ENCODE peak calls at places on chromosome 22, in nine cellular contexts. One of them, this sample, is unnamed.

GRCh38 chr22:47627561-47628253 is 865.3 kb downstream of the TBC1D22A start:
- DNase-seq in mammary epithelial cell: no peak
- DNase-seq in mesenchymal stem cell: no peak
- DNase-seq in heart left ventricle: no peak
- DNase-seq in vagina: no peak
- DNase-seq in thoracic aorta: no peak
- DNase-seq in mesendoderm: peak; percentile 26
- DNase-seq in mucosa of descending colon: no peak
- DNase-seq in bronchial epithelial cell: peak; percentile 11
- DNase-seq in this sample: no peak

GRCh38 chr22:47144791-47145425 is 382.5 kb downstream of the TBC1D22A start:
- DNase-seq in mammary epithelial cell: no peak
- DNase-seq in mesenchymal stem cell: no peak
- DNase-seq in heart left ventricle: no peak
- DNase-seq in vagina: no peak
- DNase-seq in thoracic aorta: no peak
- DNase-seq in mesendoderm: no peak
- DNase-seq in mucosa of descending colon: no peak
- DNase-seq in bronchial epithelial cell: no peak
- DNase-seq in this sample: no peak

GRCh38 chr22:40027191-40028097 is 32.7 kb downstream of the FAM83F start:
- DNase-seq in mammary epithelial cell: no peak
- DNase-seq in mesenchymal stem cell: no peak
- DNase-seq in heart left ventricle: no peak
- DNase-seq in vagina: no peak
- DNase-seq in thoracic aorta: no peak
- DNase-seq in mesendoderm: no peak
- DNase-seq in mucosa of descending colon: no peak
- DNase-seq in bronchial epithelial cell: no peak
- DNase-seq in this sample: no peak

GRCh38 chr22:45359627-45360026 is 49.9 kb downstream of the FAM118A start:
- DNase-seq in mammary epithelial cell: no peak
- DNase-seq in mesenchymal stem cell: no peak
- DNase-seq in heart left ventricle: no peak
- DNase-seq in vagina: no peak
- DNase-seq in thoracic aorta: no peak
- DNase-seq in mesendoderm: no peak
- DNase-seq in mucosa of descending colon: no peak
- DNase-seq in bronchial epithelial cell: no peak
- DNase-seq in this sample: no peak

GRCh38 chr22:48715511-48715910 is 1112.2 kb downstream of the BRD1 start:
- DNase-seq in mammary epithelial cell: no peak
- DNase-seq in mesenchymal stem cell: no peak
- DNase-seq in heart left ventricle: no peak
- DNase-seq in vagina: no peak
- DNase-seq in thoracic aorta: no peak
- DNase-seq in mesendoderm: no peak
- DNase-seq in mucosa of descending colon: no peak
- DNase-seq in bronchial epithelial cell: no peak
- DNase-seq in this sample: no peak

GRCh38 chr22:32183625-32184024 is 21.2 kb downstream of the RFPL2 start:
- DNase-seq in mammary epithelial cell: no peak
- DNase-seq in mesenchymal stem cell: no peak
- DNase-seq in heart left ventricle: no peak
- DNase-seq in vagina: no peak
- DNase-seq in thoracic aorta: no peak
- DNase-seq in mesendoderm: no peak
- DNase-seq in mucosa of descending colon: no peak
- DNase-seq in bronchial epithelial cell: no peak
- DNase-seq in this sample: no peak

GRCh38 chr22:46051646-46052045 is 74.7 kb upstream of the WNT7B start:
- DNase-seq in mammary epithelial cell: no peak
- DNase-seq in mesenchymal stem cell: no peak
- DNase-seq in heart left ventricle: no peak
- DNase-seq in vagina: no peak
- DNase-seq in thoracic aorta: no peak
- DNase-seq in mesendoderm: no peak
- DNase-seq in mucosa of descending colon: peak; percentile 23
- DNase-seq in bronchial epithelial cell: no peak
- DNase-seq in this sample: peak; percentile 10

GRCh38 chr22:48665286-48666010 is 1162.2 kb downstream of the BRD1 start:
- DNase-seq in mammary epithelial cell: no peak
- DNase-seq in mesenchymal stem cell: no peak
- DNase-seq in heart left ventricle: no peak
- DNase-seq in vagina: no peak
- DNase-seq in thoracic aorta: no peak
- DNase-seq in mesendoderm: no peak
- DNase-seq in mucosa of descending colon: no peak
- DNase-seq in bronchial epithelial cell: no peak
- DNase-seq in this sample: no peak

GRCh38 chr22:46595545-46595944 is 24.6 kb upstream of the GRAMD4 start:
- DNase-seq in mammary epithelial cell: no peak
- DNase-seq in mesenchymal stem cell: no peak
- DNase-seq in heart left ventricle: peak; percentile 20
- DNase-seq in vagina: no peak
- DNase-seq in thoracic aorta: no peak
- DNase-seq in mesendoderm: no peak
- DNase-seq in mucosa of descending colon: no peak
- DNase-seq in bronchial epithelial cell: no peak
- DNase-seq in this sample: no peak

GRCh38 chr22:30754971-30755759 is 60.5 kb downstream of the OSBP2 start:
- DNase-seq in mammary epithelial cell: peak; percentile 65
- DNase-seq in mesenchymal stem cell: peak; percentile 77
- DNase-seq in heart left ventricle: peak; percentile 45
- DNase-seq in vagina: no peak
- DNase-seq in thoracic aorta: no peak
- DNase-seq in mesendoderm: peak; percentile 86
- DNase-seq in mucosa of descending colon: no peak
- DNase-seq in bronchial epithelial cell: peak; percentile 73
- DNase-seq in this sample: peak; percentile 21

GRCh38 chr22:37161442-37161841 is 11.7 kb upstream of the IL2RB start:
- DNase-seq in mammary epithelial cell: no peak
- DNase-seq in mesenchymal stem cell: peak; percentile 26
- DNase-seq in heart left ventricle: no peak
- DNase-seq in vagina: no peak
- DNase-seq in thoracic aorta: no peak
- DNase-seq in mesendoderm: peak; percentile 64
- DNase-seq in mucosa of descending colon: peak; percentile 38
- DNase-seq in bronchial epithelial cell: no peak
- DNase-seq in this sample: no peak

GRCh38 chr22:19376247-19376646 is 55.3 kb downstream of the HIRA start:
- DNase-seq in mammary epithelial cell: no peak
- DNase-seq in mesenchymal stem cell: no peak
- DNase-seq in heart left ventricle: no peak
- DNase-seq in vagina: no peak
- DNase-seq in thoracic aorta: no peak
- DNase-seq in mesendoderm: no peak
- DNase-seq in mucosa of descending colon: no peak
- DNase-seq in bronchial epithelial cell: no peak
- DNase-seq in this sample: no peak

GRCh38 chr22:38751422-38752346 is 4.1 kb downstream of the SUN2 start:
- DNase-seq in mammary epithelial cell: peak; percentile 87
- DNase-seq in mesenchymal stem cell: no peak
- DNase-seq in heart left ventricle: peak; percentile 64
- DNase-seq in vagina: no peak
- DNase-seq in thoracic aorta: no peak
- DNase-seq in mesendoderm: no peak
- DNase-seq in mucosa of descending colon: peak; percentile 90
- DNase-seq in bronchial epithelial cell: peak; percentile 50
- DNase-seq in this sample: peak; percentile 41

GRCh38 chr22:26404851-26405357 is 24.2 kb upstream of the ASPHD2 start:
- DNase-seq in mammary epithelial cell: no peak
- DNase-seq in mesenchymal stem cell: no peak
- DNase-seq in heart left ventricle: no peak
- DNase-seq in vagina: no peak
- DNase-seq in thoracic aorta: no peak
- DNase-seq in mesendoderm: peak; percentile 93
- DNase-seq in mucosa of descending colon: no peak
- DNase-seq in bronchial epithelial cell: no peak
- DNase-seq in this sample: no peak
- H3K4me3 ChIP-seq in mammary epithelial cell: no peak overlapping the region
- H3K4me3 ChIP-seq in mesenchymal stem cell: no peak overlapping the region
- H3K4me3 ChIP-seq in heart left ventricle: no peak overlapping the region
- H3K4me3 ChIP-seq in vagina: no peak overlapping the region
- H3K4me3 ChIP-seq in thoracic aorta: no peak overlapping the region
- H3K4me3 ChIP-seq in mesendoderm: no peak overlapping the region
- H3K4me3 ChIP-seq in mucosa of descending colon: no peak overlapping the region
- H3K4me3 ChIP-seq in bronchial epithelial cell: no peak overlapping the region
- H3K4me3 ChIP-seq in this sample: no peak overlapping the region

GRCh38 chr22:42500164-42500835 is 19.3 kb downstream of the RRP7A start:
- DNase-seq in mammary epithelial cell: peak; percentile 71
- DNase-seq in mesenchymal stem cell: peak; percentile 61
- DNase-seq in heart left ventricle: peak; percentile 87
- DNase-seq in vagina: no peak
- DNase-seq in thoracic aorta: no peak
- DNase-seq in mesendoderm: peak; percentile 91
- DNase-seq in mucosa of descending colon: peak; percentile 93
- DNase-seq in bronchial epithelial cell: peak; percentile 37
- DNase-seq in this sample: peak; percentile 82
- H3K4me3 ChIP-seq in mammary epithelial cell: peak overlapping the region; percentile 38
- H3K4me3 ChIP-seq in mesenchymal stem cell: no peak overlapping the region
- H3K4me3 ChIP-seq in heart left ventricle: peak overlapping the region; percentile 55
- H3K4me3 ChIP-seq in vagina: peak overlapping the region; percentile 40
- H3K4me3 ChIP-seq in thoracic aorta: peak overlapping the region; percentile 68
- H3K4me3 ChIP-seq in mesendoderm: no peak overlapping the region
- H3K4me3 ChIP-seq in mucosa of descending colon: no peak overlapping the region
- H3K4me3 ChIP-seq in bronchial epithelial cell: peak overlapping the region; percentile 25
- H3K4me3 ChIP-seq in this sample: peak overlapping the region; percentile 60

GRCh38 chr22:26481694-26482093 is 1.9 kb downstream of the HPS4 start:
- DNase-seq in mammary epithelial cell: no peak
- DNase-seq in mesenchymal stem cell: no peak
- DNase-seq in heart left ventricle: no peak
- DNase-seq in vagina: no peak
- DNase-seq in thoracic aorta: no peak
- DNase-seq in mesendoderm: no peak
- DNase-seq in mucosa of descending colon: no peak
- DNase-seq in bronchial epithelial cell: no peak
- DNase-seq in this sample: no peak

GRCh38 chr22:26480611-26480932 is 3.0 kb downstream of the HPS4 start:
- DNase-seq in mammary epithelial cell: no peak
- DNase-seq in mesenchymal stem cell: no peak
- DNase-seq in heart left ventricle: no peak
- DNase-seq in vagina: no peak
- DNase-seq in thoracic aorta: no peak
- DNase-seq in mesendoderm: no peak
- DNase-seq in mucosa of descending colon: no peak
- DNase-seq in bronchial epithelial cell: no peak
- DNase-seq in this sample: no peak

GRCh38 chr22:26481112-26481693 is 2.4 kb downstream of the HPS4 start:
- DNase-seq in mammary epithelial cell: no peak
- DNase-seq in mesenchymal stem cell: no peak
- DNase-seq in heart left ventricle: no peak
- DNase-seq in vagina: no peak
- DNase-seq in thoracic aorta: no peak
- DNase-seq in mesendoderm: no peak
- DNase-seq in mucosa of descending colon: no peak
- DNase-seq in bronchial epithelial cell: peak; percentile 17
- DNase-seq in this sample: no peak

GRCh38 chr22:26479043-26479791 is 4.4 kb downstream of the HPS4 start:
- DNase-seq in mammary epithelial cell: no peak
- DNase-seq in mesenchymal stem cell: no peak
- DNase-seq in heart left ventricle: no peak
- DNase-seq in vagina: no peak
- DNase-seq in thoracic aorta: no peak
- DNase-seq in mesendoderm: no peak
- DNase-seq in mucosa of descending colon: no peak
- DNase-seq in bronchial epithelial cell: no peak
- DNase-seq in this sample: no peak

DNA sequence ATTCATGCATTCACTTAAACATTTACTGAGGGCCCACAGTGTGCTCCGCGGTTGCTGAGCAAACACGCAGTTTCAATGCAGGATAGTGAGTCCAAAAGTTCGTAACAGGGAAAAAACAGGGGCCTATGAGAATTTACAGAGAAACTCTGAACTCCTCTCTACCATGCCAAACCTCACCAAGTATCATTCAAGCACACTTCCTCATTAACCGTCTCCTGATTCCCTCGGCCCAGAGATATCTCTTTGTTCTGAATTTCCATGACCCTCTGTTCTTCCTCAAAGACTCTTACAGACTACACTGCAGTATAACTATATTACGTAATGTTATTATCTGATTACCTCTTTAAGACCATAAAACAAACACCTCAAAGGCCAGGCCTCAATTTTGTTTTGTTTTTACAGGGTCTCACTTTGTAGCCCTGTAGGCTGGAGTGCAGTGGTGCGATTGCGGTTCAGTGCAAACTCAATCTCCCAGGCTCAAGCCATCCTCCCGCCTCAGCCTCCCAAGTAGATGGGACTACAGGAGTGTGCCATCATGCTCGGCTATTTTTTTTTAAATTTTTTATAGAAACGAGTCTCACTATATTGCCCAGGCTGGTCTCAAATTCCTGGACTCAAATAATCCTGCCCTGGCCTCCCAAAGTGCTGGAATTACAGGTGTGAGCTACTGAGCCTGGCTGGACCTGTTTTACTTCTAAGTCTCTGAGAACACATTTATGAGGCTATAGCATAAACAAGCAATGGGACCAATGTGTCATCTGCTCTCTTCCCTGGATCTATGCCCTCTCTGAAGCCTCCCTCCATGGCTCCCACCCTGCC is 3.6 kb downstream of the HPS4 start:
- DNase-seq in mammary epithelial cell: no peak
- DNase-seq in mesenchymal stem cell: no peak
- DNase-seq in heart left ventricle: no peak
- DNase-seq in vagina: no peak
- DNase-seq in thoracic aorta: no peak
- DNase-seq in mesendoderm: no peak
- DNase-seq in mucosa of descending colon: no peak
- DNase-seq in bronchial epithelial cell: no peak
- DNase-seq in this sample: no peak
- H3K4me3 ChIP-seq in mammary epithelial cell: no peak overlapping the region
- H3K4me3 ChIP-seq in mesenchymal stem cell: no peak overlapping the region
- H3K4me3 ChIP-seq in heart left ventricle: peak overlapping the region; percentile 29
- H3K4me3 ChIP-seq in vagina: no peak overlapping the region
- H3K4me3 ChIP-seq in thoracic aorta: peak overlapping the region; percentile 4
- H3K4me3 ChIP-seq in mesendoderm: no peak overlapping the region
- H3K4me3 ChIP-seq in mucosa of descending colon: no peak overlapping the region
- H3K4me3 ChIP-seq in bronchial epithelial cell: peak overlapping the region; percentile 24
- H3K4me3 ChIP-seq in this sample: peak overlapping the region; percentile 37

DNA sequence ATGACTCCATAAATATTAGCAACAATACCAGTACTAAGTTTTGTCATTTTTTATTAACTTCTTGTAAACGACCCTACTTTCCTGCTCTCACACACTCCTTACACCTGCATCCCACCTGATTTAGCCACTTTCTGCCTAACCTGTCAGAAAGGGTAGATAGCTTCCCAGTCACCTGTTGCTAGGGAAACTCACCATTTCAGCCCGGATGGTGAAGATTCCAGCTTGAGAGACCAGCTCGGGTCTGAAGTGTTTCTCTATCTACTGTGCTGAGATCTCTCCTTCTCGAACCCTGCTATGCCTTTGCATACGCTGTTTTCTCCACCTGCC is at the start of gene PARVG:
- DNase-seq in mammary epithelial cell: peak; percentile 7
- DNase-seq in mesenchymal stem cell: no peak
- DNase-seq in heart left ventricle: no peak
- DNase-seq in vagina: no peak
- DNase-seq in thoracic aorta: no peak
- DNase-seq in mesendoderm: peak; percentile 59
- DNase-seq in mucosa of descending colon: no peak
- DNase-seq in bronchial epithelial cell: peak; percentile 12
- DNase-seq in this sample: no peak
- H3K4me3 ChIP-seq in mammary epithelial cell: no peak within 1 kb of the TSS
- H3K4me3 ChIP-seq in mesenchymal stem cell: no peak within 1 kb of the TSS
- H3K4me3 ChIP-seq in heart left ventricle: peak within 1 kb of the TSS; percentile 41
- H3K4me3 ChIP-seq in vagina: peak within 1 kb of the TSS; percentile 24
- H3K4me3 ChIP-seq in thoracic aorta: peak within 1 kb of the TSS; percentile 55
- H3K4me3 ChIP-seq in mesendoderm: no peak within 1 kb of the TSS
- H3K4me3 ChIP-seq in mucosa of descending colon: no peak within 1 kb of the TSS
- H3K4me3 ChIP-seq in bronchial epithelial cell: no peak within 1 kb of the TSS
- H3K4me3 ChIP-seq in this sample: peak within 1 kb of the TSS; percentile 48